ENCODE peak calls at places on chromosome 17, in four cellular contexts. I is activated CD8-positive, alpha-beta T cell treated with anti-CD3 and anti-CD28 coated beads for 36 hours; D is NCI-H1417; P is kidney. E is an unnamed sample.

GRCh38 chr17:62043602-62044001 is 21.5 kb downstream of the MED13 start:
- DNase-seq in I (no peak), D (no peak), P (no peak), E (no peak)

GRCh38 chr17:80447790-80448189 is 28.6 kb downstream of the NPTX1 start:
- DNase-seq in I (no peak), D (no peak), P (no peak), E (no peak)

GRCh38 chr17:55577687-55578086 is 66.4 kb upstream of the SMIM36 start:
- DNase-seq in I (peak), D (no peak), P (peak), E (no peak)

GRCh38 chr17:19730829-19731228 is 14.4 kb upstream of the SLC47A2 start:
- DNase-seq in I (no peak), D (no peak), P (peak), E (no peak)

GRCh38 chr17:41026668-41027471 is at the start of gene KRTAP1-5:
- DNase-seq in I (no peak), D (peak), P (no peak), E (no peak)

GRCh38 chr17:80030730-80031410 is 4.8 kb downstream of the TBC1D16 start:
- DNase-seq in I (no peak), D (peak), P (peak), E (no peak)

GRCh38 chr17:77783991-77784820 is 174.3 kb upstream of the TNRC6C start:
- DNase-seq in I (peak), D (no peak), P (no peak), E (peak)

GRCh38 chr17:40555296-40556190 is 9.7 kb downstream of the CCR7 start:
- DNase-seq in I (peak), D (no peak), P (peak), E (no peak)

GRCh38 chr17:8741366-8741765 is 3.3 kb downstream of the CCDC42 start:
- DNase-seq in I (no peak), D (no peak), P (no peak), E (no peak)

GRCh38 chr17:19743101-19744100 is 4.7 kb downstream of the ALDH3A1 start:
- DNase-seq in I (no peak), D (no peak), P (no peak), E (no peak)

GRCh38 chr17:17387017-17387416 is 83.8 kb downstream of the NT5M start:
- DNase-seq in I (no peak), D (peak), P (peak), E (no peak)

GRCh38 chr17:6420173-6420641 is 14.7 kb downstream of the AIPL1 start:
- DNase-seq in I (peak), D (peak), P (no peak), E (no peak)

GRCh38 chr17:82330322-82331239 is 3.0 kb downstream of the SECTM1 start:
- DNase-seq in I (no peak), D (peak), P (peak), E (no peak)

GRCh38 chr17:74454197-74455024 is 12.0 kb upstream of the CD300A start:
- DNase-seq in I (peak), D (peak), P (peak), E (peak)

GRCh38 chr17:79630120-79630519 is 19.3 kb upstream of the RBFOX3 start:
- DNase-seq in I (no peak), D (no peak), P (no peak), E (no peak)

GRCh38 chr17:77382356-77382911 is 241.7 kb downstream of the SEC14L1 start:
- DNase-seq in I (peak), D (no peak), P (no peak), E (peak)

GRCh38 chr17:1026599-1026975 is 29.7 kb downstream of the TIMM22 start:
- DNase-seq in I (no peak), D (no peak), P (no peak), E (no peak)

GRCh38 chr17:965311-965989 is 14.1 kb downstream of the NXN start:
- DNase-seq in I (no peak), D (no peak), P (peak), E (no peak)

GRCh38 chr17:233473-233941 is 52.1 kb upstream of the DOC2B start:
- DNase-seq in I (no peak), D (no peak), P (peak), E (no peak)

GRCh38 chr17:71936977-71937376 is 183.8 kb upstream of the SOX9 start:
- DNase-seq in I (no peak), D (no peak), P (no peak), E (no peak)

GRCh38 chr17:53631486-53631885 is 191.2 kb upstream of the KIF2B start:
- DNase-seq in I (no peak), D (no peak), P (no peak), E (no peak)

GRCh38 chr17:18187816-18188761 is 4.5 kb downstream of the ALKBH5 start:
- DNase-seq in I (peak), D (no peak), P (no peak), E (no peak)

GRCh38 chr17:82463881-82464566 is 5.5 kb downstream of the NARF start:
- DNase-seq in I (no peak), D (no peak), P (peak), E (no peak)

GRCh38 chr17:55451203-55451641 is 29.6 kb upstream of the MMD start:
- DNase-seq in I (no peak), D (no peak), P (no peak), E (no peak)

GRCh38 chr17:39963826-39964225 is 1.0 kb downstream of the GSDMA start:
- DNase-seq in I (peak), D (no peak), P (no peak), E (no peak)

GRCh38 chr17:41523787-41524186 is 4.3 kb downstream of the KRT19 start:
- DNase-seq in I (no peak), D (no peak), P (no peak), E (no peak)

GRCh38 chr17:5541610-5542202 is 42.6 kb downstream of the NLRP1 start:
- DNase-seq in I (no peak), D (no peak), P (no peak), E (no peak)

GRCh38 chr17:81859906-81860755 is at the start of gene P4HB:
- DNase-seq in I (peak), D (peak), P (no peak), E (no peak)

GRCh38 chr17:36463916-36464764 is 22.3 kb upstream of the ZNHIT3 start:
- DNase-seq in I (peak), D (no peak), P (peak), E (no peak)

GRCh38 chr17:58120195-58120822 is 27.9 kb upstream of the OR4D1 start:
- DNase-seq in I (peak), D (no peak), P (no peak), E (peak)

GRCh38 chr17:58200024-58200633 is 7.6 kb downstream of the EPX start:
- DNase-seq in I (peak), D (peak), P (no peak), E (peak)

GRCh38 chr17:73357318-73357717 is 45.5 kb upstream of the CDC42EP4 start:
- DNase-seq in I (no peak), D (no peak), P (no peak), E (no peak)

GRCh38 chr17:1076982-1077302 is 80.0 kb downstream of the TIMM22 start:
- DNase-seq in I (no peak), D (no peak), P (no peak), E (no peak)

GRCh38 chr17:76492250-76492988 is 8.8 kb downstream of the RHBDF2 start:
- DNase-seq in I (peak), D (peak), P (peak), E (no peak)